ENCODE peak calls at places on chromosomes 2 and 18, in five cellular contexts. G is A549, R is ovary, S is IMR-90, T is HCT116. M is an unnamed sample.

GRCh38 chr2:191933307-191934105 is 86.6 kb upstream of the CAVIN2 start:
- DNase-seq in S (peak), G (no peak), T (no peak), R (no peak), M (no peak)

GRCh38 chr2:200247494-200247893 is 59.0 kb upstream of the SPATS2L start:
- DNase-seq in S (peak), G (no peak), T (no peak), R (no peak), M (no peak)

GRCh38 chr18:74898965-74899364 is 301.3 kb downstream of the ZNF407 start:
- DNase-seq in R (no peak), S (peak), G (peak), T (no peak), M (no peak)

GRCh38 chr2:129329574-129329973 is 649.9 kb upstream of the RAB6C start:
- DNase-seq in R (no peak), G (no peak), T (no peak), S (no peak), M (no peak)

GRCh38 chr18:72086421-72086820 is 457.7 kb downstream of the CBLN2 start:
- DNase-seq in T (no peak), R (no peak), S (no peak), G (peak), M (no peak)

GRCh38 chr2:72165792-72166191 is 18.1 kb upstream of the CYP26B1 start:
- DNase-seq in T (no peak), S (no peak), G (peak), R (no peak), M (no peak)

GRCh38 chr18:25497395-25497794 is 145.4 kb upstream of the ZNF521 start:
- DNase-seq in R (no peak), T (no peak), S (no peak), G (no peak), M (no peak)

GRCh38 chr2:241324775-241325174 is 9.1 kb downstream of the SEPTIN2 start:
- DNase-seq in R (no peak), T (no peak), G (no peak), S (no peak), M (no peak)

GRCh38 chr18:48306838-48307237 is 102.3 kb downstream of the ZBTB7C start:
- DNase-seq in T (no peak), R (no peak), S (no peak), G (no peak), M (no peak)

GRCh38 chr2:172102159-172102857 is 392 bp downstream of the DLX2 start:
- DNase-seq in T (no peak), R (no peak), G (no peak), S (peak), M (peak)

GRCh38 chr2:199382091-199382490 is 75.6 kb downstream of the SATB2 start:
- DNase-seq in R (no peak), G (no peak), S (peak), T (no peak), M (no peak)

GRCh38 chr2:29878898-29879297 is 42.5 kb downstream of the ALK start:
- DNase-seq in S (no peak), R (no peak), T (peak), G (peak), M (no peak)

GRCh38 chr2:24365051-24365450 is 4.7 kb upstream of the ITSN2 start:
- DNase-seq in S (no peak), G (peak), T (no peak), R (peak), M (peak)

GRCh38 chr2:186347472-186347871 is 138.6 kb upstream of the ZC3H15 start:
- DNase-seq in T (no peak), G (no peak), S (peak), R (no peak), M (no peak)

GRCh38 chr2:138632066-138632465 is 130.5 kb downstream of the SPOPL start:
- DNase-seq in R (no peak), G (no peak), S (peak), T (no peak), M (no peak)

GRCh38 chr18:70931942-70932814 is 643.3 kb downstream of the SOCS6 start:
- DNase-seq in G (peak), T (no peak), S (peak), R (no peak), M (no peak)

GRCh38 chr2:72128059-72128842 is 19.4 kb downstream of the CYP26B1 start:
- DNase-seq in G (no peak), S (no peak), T (no peak), R (no peak), M (no peak)

GRCh38 chr2:1306687-1307516 is 106.4 kb upstream of the TPO start:
- DNase-seq in G (no peak), R (no peak), S (no peak), T (no peak), M (peak)

GRCh38 chr2:60553496-60553991 is at the start of gene BCL11A:
- DNase-seq in R (peak), S (peak), G (peak), T (peak), M (no peak)

GRCh38 chr18:63213936-63214671 is 105.5 kb downstream of the BCL2 start:
- DNase-seq in S (no peak), T (no peak), G (no peak), R (no peak), M (no peak)

GRCh38 chr2:126935774-126936173 is 37.1 kb downstream of the TEX51 start:
- DNase-seq in S (no peak), G (no peak), T (no peak), R (no peak), M (no peak)

GRCh38 chr2:231058761-231059550 is 2.3 kb downstream of the PSMD1 start:
- DNase-seq in G (no peak), R (no peak), T (no peak), S (peak), M (no peak)

GRCh38 chr18:59707306-59707705 is 10.1 kb upstream of the CCBE1 start:
- DNase-seq in T (no peak), S (no peak), R (no peak), G (no peak), M (no peak)

GRCh38 chr2:157809212-157809611 is 66.9 kb downstream of the ACVR1 start:
- DNase-seq in S (peak), T (no peak), R (no peak), G (no peak), M (no peak)

GRCh38 chr2:228474466-228474865 is 293.0 kb upstream of the SPHKAP start:
- DNase-seq in G (no peak), T (no peak), S (no peak), R (no peak), M (no peak)

GRCh38 chr2:47354013-47354816 is 48.7 kb upstream of the MSH2 start:
- DNase-seq in T (no peak), S (peak), G (peak), R (no peak), M (no peak)

GRCh38 chr2:23122681-23123080 is 262.3 kb upstream of the KLHL29 start:
- DNase-seq in T (no peak), G (no peak), S (no peak), R (no peak), M (no peak)

GRCh38 chr2:238380785-238381184 is 45.9 kb upstream of the ASB1 start:
- DNase-seq in G (no peak), S (peak), T (peak), R (no peak), M (no peak)

GRCh38 chr2:45890094-45890646 is 238.7 kb downstream of the PRKCE start:
- DNase-seq in G (no peak), S (no peak), R (no peak), T (no peak), M (no peak)

GRCh38 chr2:68463287-68463877 is 3.7 kb downstream of the FBXO48 start:
- DNase-seq in S (peak), R (no peak), G (peak), T (peak), M (no peak)

GRCh38 chr2:239013670-239013960 is 165.7 kb downstream of the TWIST2 start:
- DNase-seq in R (no peak), T (no peak), G (no peak), S (no peak), M (no peak)

GRCh38 chr2:1407950-1408695 is 5.1 kb upstream of the TPO start:
- DNase-seq in G (no peak), R (no peak), T (no peak), S (no peak), M (no peak)

DNA sequence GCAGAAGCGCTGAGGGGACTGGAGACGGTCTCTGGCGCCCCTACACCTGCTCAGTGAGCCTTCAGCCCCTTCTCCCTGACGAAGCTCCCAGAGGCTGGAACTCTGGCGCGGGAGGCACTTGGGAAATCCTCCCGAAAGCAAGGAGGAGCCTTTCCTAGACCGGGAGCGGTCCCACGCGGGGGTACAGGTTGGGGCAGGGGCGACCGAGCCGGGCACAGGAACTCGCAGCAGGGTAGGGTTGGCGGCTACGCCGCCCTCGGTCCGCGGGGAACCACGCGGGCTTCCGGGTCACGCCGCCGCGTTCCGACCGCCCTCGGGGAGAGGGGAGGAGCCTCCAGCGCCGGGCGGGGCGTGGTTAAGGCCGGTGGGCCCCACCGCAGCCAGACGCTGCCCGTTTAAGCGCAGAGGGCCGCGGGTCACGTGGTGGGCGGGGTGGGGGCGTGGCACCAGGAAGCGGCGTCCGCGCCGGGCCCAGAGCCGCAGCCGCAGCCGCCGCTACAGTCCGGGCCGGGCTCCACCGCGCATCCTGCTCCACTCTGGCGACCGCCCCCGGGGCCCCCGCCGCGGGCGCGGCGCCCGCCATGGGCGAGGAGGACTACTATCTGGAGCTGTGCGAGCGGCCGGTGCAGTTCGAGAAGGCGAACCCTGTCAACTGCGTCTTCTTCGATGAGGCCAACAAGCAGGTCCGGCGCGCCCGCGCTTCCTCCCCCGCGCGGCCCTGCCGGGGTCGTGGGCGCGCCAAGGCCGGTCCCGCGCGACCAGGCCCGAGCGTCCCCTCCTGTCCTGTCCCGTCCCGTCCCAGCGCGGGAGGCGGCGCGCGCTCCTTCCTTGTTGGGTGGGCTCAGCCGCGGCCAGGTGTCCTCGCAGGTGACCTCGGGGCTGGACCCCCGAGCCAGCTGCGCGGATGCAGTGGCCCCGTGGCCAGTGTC is at the start of gene RMC1:
- DNase-seq in T (peak), S (peak), R (peak), G (peak), M (peak)
- TF ChIP-seq POLR2A in T (peak), S (peak), R (peak), G (peak), M (peak)

GRCh38 chr2:159561242-159561641 is 55.1 kb downstream of the BAZ2B start:
- DNase-seq in R (no peak), T (no peak), S (no peak), G (no peak), M (no peak)
- TF ChIP-seq POLR2A in R (no peak), T (no peak), S (no peak), G (no peak), M (no peak)

GRCh38 chr2:27322301-27322765 is 564 bp downstream of the MPV17 start:
- DNase-seq in S (peak), G (peak), R (no peak), T (no peak), M (peak)
- TF ChIP-seq POLR2A in S (no peak), G (no peak), R (no peak), T (no peak), M (no peak)

DNA sequence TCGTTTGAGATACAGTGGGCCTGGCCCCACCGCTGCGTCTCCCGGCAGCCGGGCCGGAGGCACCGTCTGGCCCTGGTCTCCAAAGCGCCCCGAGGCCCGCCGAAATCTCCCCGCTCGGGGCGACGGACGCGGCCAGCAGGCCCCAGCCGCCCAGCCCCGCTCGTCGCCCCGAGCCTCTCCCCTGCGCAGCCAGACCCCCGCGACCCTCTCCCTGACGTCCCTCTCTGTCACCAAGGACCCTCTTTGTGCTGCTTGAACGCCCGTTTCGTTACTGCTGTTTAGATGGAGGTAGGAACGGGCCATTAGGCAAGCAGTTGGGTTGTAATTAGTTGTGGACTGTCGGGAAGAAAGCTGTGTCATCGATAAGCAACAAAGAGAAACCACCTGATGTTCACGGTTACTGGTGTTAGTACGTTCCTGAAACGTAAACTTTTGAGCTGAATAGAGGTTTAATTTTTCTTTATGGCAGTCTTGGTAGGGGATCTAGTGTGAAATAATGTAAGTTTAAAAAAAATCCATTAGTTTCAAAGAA is 718 bp downstream of the UBXN4 start:
- DNase-seq in S (peak), T (no peak), R (no peak), G (peak), M (peak)
- TF ChIP-seq POLR2A in S (peak), T (no peak), R (peak), G (no peak), M (no peak)

GRCh38 chr2:112137516-112138142 is 556 bp upstream of the FBLN7 start:
- DNase-seq in T (no peak), S (peak), G (no peak), R (no peak), M (no peak)
- TF ChIP-seq POLR2A in T (no peak), S (no peak), G (no peak), R (no peak), M (no peak)